ENCODE peak calls at places on chromosomes 1 and 21, in five cellular contexts. Z is K562, I is GM12878, Q is A549, V is HepG2. H is an unnamed sample.
A peak's percentile ranks its signal among the peaks of the same experiment; 100 is the strongest.

GRCh38 chr1:183323849-183324683 is 94.1 kb downstream of the NMNAT2 start:
- DNase-seq in V (no peak), I (no peak), Z (no peak), Q (no peak), H (no peak)

GRCh38 chr1:87200875-87201638 is 127.6 kb upstream of the LMO4 start:
- DNase-seq in Q (no peak), I (no peak), Z (no peak), V (no peak), H (peak; percentile 21)

GRCh38 chr1:186426118-186426517 is 34.8 kb downstream of the PDC start:
- DNase-seq in Q (no peak), I (no peak), V (no peak), Z (no peak), H (no peak)

GRCh38 chr1:94947453-94947852 is 20.5 kb upstream of the CNN3 start:
- DNase-seq in V (no peak), Q (no peak), Z (no peak), I (no peak), H (no peak)

GRCh38 chr1:93629101-93630059 is 52.3 kb downstream of the BCAR3 start:
- DNase-seq in Q (peak; percentile 70), V (peak; percentile 65), I (peak; percentile 28), Z (peak; percentile 48), H (no peak)

GRCh38 chr1:46084553-46085448 is 47.6 kb downstream of the PIK3R3 start:
- DNase-seq in I (no peak), Z (no peak), V (no peak), Q (no peak), H (no peak)

GRCh38 chr1:184483101-184483813 is 96.4 kb downstream of the C1orf21 start:
- DNase-seq in Z (no peak), V (no peak), I (no peak), Q (no peak), H (no peak)

GRCh38 chr1:17970757-17971156 is 136.8 kb upstream of the IGSF21 start:
- DNase-seq in V (no peak), Q (no peak), I (peak; percentile 15), Z (no peak), H (no peak)

GRCh38 chr1:157152510-157152909 is 14.3 kb upstream of the ETV3 start:
- DNase-seq in V (no peak), Z (no peak), I (no peak), Q (no peak), H (no peak)

GRCh38 chr1:9903801-9904527 is 6.1 kb downstream of the CTNNBIP1 start:
- DNase-seq in V (no peak), I (no peak), Q (no peak), Z (no peak), H (no peak)

GRCh38 chr1:9904571-9904970 is 5.5 kb downstream of the CTNNBIP1 start:
- DNase-seq in I (no peak), Q (no peak), V (no peak), Z (no peak), H (no peak)

GRCh38 chr1:9902060-9902452 is 8.0 kb downstream of the CTNNBIP1 start:
- DNase-seq in V (no peak), Q (no peak), Z (no peak), I (no peak), H (no peak)

GRCh38 chr1:9901148-9902059 is 8.7 kb downstream of the CTNNBIP1 start:
- DNase-seq in Z (peak; percentile 53), I (no peak), Q (no peak), V (no peak), H (no peak)

DNA sequence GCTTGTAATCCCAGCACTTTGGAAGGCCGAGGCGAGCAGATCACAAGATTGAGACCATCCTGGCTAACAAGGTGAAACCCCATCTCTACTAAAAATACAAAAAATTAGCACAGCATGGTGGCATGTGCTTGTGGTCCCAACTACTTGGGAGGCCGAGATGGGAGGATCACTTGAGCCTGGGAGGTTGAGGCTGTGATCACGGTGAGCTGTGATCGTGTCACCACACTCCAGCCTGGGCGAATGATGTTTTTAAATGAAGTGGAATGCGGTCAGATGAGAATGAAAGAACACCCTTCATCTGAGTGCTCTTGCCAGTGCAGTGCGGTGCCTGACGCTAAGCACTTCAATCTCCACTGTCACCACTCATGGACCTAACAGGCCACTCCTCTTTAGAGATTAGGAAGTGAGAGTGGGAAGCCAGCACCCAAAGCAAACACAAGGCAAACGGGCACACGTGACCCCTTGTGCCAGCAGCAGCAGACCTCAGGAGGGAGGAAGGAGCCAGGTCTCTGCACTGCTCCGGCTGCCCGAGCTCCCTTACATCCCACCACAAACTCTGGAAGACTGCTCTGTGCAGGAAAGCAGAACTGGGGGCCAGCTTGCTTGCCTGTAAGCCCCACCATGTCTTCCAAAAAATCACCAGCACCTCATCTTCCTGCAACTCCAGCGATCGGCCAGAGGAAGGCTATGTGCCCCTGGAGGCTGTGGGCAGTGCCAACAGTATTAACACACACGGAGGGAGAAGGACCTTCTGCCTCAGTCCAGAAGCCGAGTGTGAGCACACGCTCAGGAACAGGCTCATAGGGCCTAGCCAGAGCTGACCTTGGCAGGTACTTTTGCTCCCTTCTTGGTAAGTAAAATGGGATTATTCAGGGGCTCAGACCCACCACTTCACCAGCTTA is 9.7 kb downstream of the CTNNBIP1 start:
- DNase-seq in Q (no peak), Z (no peak), I (no peak), V (peak; percentile 88), H (no peak)
- TF ChIP-seq USF2 in Q (no peak), Z (no peak), I (peak; percentile 64), V (peak; percentile 92), H (no peak)

GRCh38 chr1:178874966-178875365 is 4.1 kb upstream of the ANGPTL1 start:
- DNase-seq in Q (no peak), Z (no peak), V (no peak), I (no peak), H (no peak)
- TF ChIP-seq ESRRA in Q (no peak), Z (no peak), V (no peak), I (no peak), H (no peak)

GRCh38 chr1:106754957-106755356 is 301.5 kb upstream of the PRMT6 start:
- DNase-seq in Q (no peak), V (no peak), Z (no peak), I (no peak), H (no peak)

GRCh38 chr1:106753069-106753468 is 303.4 kb upstream of the PRMT6 start:
- DNase-seq in I (no peak), Q (no peak), V (no peak), Z (no peak), H (no peak)

GRCh38 chr1:106756752-106757151 is 299.7 kb upstream of the PRMT6 start:
- DNase-seq in Z (no peak), Q (no peak), I (no peak), V (no peak), H (no peak)

GRCh38 chr1:106749906-106750305 is 306.6 kb upstream of the PRMT6 start:
- DNase-seq in V (no peak), I (no peak), Q (no peak), Z (no peak), H (no peak)

DNA sequence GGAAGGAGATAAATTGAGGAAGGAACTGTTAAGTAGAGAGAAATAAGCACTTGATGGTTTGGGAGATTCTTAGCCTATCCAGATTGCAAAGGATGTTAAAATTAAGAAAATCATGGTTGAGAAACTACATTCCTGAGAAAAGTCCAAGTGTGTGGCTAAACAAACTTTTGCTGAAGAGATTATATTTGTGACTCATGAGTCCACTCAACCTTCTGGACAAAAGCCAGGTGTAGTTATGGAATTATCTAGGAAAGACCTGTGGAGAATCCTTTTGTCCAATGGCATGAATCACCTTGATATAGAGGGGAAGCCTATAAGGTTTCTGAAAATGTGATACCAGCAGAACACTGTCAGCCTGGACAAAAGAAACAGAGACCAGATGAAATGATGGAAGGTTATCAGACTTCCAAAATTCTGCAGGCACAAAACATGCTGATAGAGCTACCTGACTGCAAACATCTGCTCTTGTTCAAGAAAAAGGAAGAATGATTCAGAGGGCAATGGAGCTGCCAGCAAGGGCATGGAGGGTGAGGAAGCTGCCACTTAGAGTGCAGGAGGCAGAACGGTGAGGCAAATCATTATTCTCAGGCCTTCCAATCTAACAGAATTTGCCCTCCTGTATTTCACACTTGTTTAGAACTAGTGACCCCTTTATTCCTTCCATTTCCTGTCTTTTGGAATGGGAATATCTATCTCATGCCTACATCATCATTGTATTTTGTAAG is 300.6 kb upstream of the PRMT6 start:
- DNase-seq in V (no peak), I (no peak), Z (no peak), Q (no peak), H (no peak)
- TF ChIP-seq USF2 in V (no peak), I (no peak), Z (no peak), Q (no peak), H (no peak)

GRCh38 chr1:8343464-8344001 is 25.6 kb downstream of the SLC45A1 start:
- DNase-seq in Q (peak; percentile 89), Z (no peak), V (peak; percentile 67), I (no peak), H (no peak)
- TF ChIP-seq ESRRA in Q (no peak), Z (no peak), V (no peak), I (no peak), H (no peak)

GRCh38 chr1:171245458-171246064 is 2.7 kb upstream of the FMO1 start:
- DNase-seq in Q (peak; percentile 48), Z (peak; percentile 55), V (peak; percentile 25), I (no peak), H (peak; percentile 36)
- TF ChIP-seq USF2 in Q (no peak), Z (no peak), V (no peak), I (no peak), H (no peak)

DNA sequence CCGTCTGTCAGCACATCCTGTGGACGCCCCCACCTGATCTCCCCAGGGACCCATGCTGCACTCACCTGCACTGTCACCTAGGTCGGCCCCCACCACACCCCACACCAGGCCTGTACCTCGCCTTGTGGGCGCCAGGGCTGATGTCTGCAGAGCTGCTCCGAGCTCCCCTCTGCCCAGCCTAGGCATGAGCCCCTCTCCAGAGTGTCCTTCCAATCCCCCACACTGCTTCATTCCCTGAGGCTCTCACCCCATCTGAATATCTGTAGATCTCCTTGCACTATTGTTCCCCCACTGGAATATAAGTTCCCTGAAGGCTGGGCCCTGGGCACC is 12.2 kb downstream of the UMODL1 start:
- DNase-seq in V (no peak), Z (no peak), Q (no peak), I (no peak), H (no peak)
- TF ChIP-seq ESRRA in V (no peak), Z (no peak), Q (no peak), I (no peak), H (no peak)

GRCh38 chr21:38863291-38863690 is 57.6 kb downstream of the ETS2 start:
- DNase-seq in Q (no peak), V (no peak), Z (no peak), I (no peak), H (no peak)

GRCh38 chr21:38859852-38860251 is 54.1 kb downstream of the ETS2 start:
- DNase-seq in V (no peak), I (no peak), Z (no peak), Q (no peak), H (no peak)

GRCh38 chr21:38861989-38862683 is 56.4 kb downstream of the ETS2 start:
- DNase-seq in V (no peak), I (peak; percentile 5), Q (no peak), Z (no peak), H (no peak)

GRCh38 chr21:38861006-38861405 is 55.3 kb downstream of the ETS2 start:
- DNase-seq in Q (no peak), V (no peak), I (no peak), Z (no peak), H (no peak)

GRCh38 chr21:38863843-38864363 is 58.2 kb downstream of the ETS2 start:
- DNase-seq in Q (no peak), I (no peak), V (no peak), Z (no peak), H (no peak)
- TF ChIP-seq USF2 in Q (no peak), I (no peak), V (no peak), Z (no peak), H (no peak)

H was measured in WTC11.